ENCODE peak calls at places on chromosomes 4 and X, in six cellular contexts. Y is activated naive CD4-positive, alpha-beta T cell treated with anti-CD3 and anti-CD28 coated beads, Interleukin-2, amount 10 ng/mL, durations not matched to agents 7 days and 5 days; U is cardiac fibroblast; H is NCI-H82; R is CD8-positive, alpha-beta T cell; G is RCC 7860. W is an unnamed sample.
A peak's percentile ranks its signal among the peaks of the same experiment; 100 is the strongest.

GRCh38 chrX:14448406-14448805 is 80.9 kb upstream of the GLRA2 start:
- DNase-seq in Y (no peak), U (no peak), H (no peak), R (no peak), G (no peak), W (no peak)

GRCh38 chr4:137545461-137545861 is 13.2 kb upstream of the PCDH18 start:
- DNase-seq in Y (no peak), U (peak; percentile 75), H (no peak), R (no peak), G (no peak), W (no peak)

GRCh38 chrX:85963736-85964135 is 83.6 kb downstream of the CHM start:
- DNase-seq in Y (no peak), U (peak; percentile 70), H (no peak), R (no peak), G (peak; percentile 30), W (no peak)

GRCh38 chr4:98659741-98660507 is 1.5 kb upstream of the TSPAN5 start:
- DNase-seq in Y (no peak), U (no peak), H (peak; percentile 31), R (no peak), G (peak; percentile 70), W (no peak)

GRCh38 chr4:89024051-89024675 is 32.8 kb downstream of the FAM13A start:
- DNase-seq in Y (peak; percentile 68), U (peak; percentile 86), H (peak; percentile 89), R (peak; percentile 56), G (peak; percentile 69), W (peak; percentile 56)

GRCh38 chr4:119300072-119300387 is 21.9 kb downstream of the FABP2 start:
- DNase-seq in Y (peak; percentile 53), U (peak; percentile 77), H (no peak), R (peak; percentile 38), G (peak; percentile 7), W (no peak)

GRCh38 chr4:83392562-83392961 is 57.9 kb upstream of the HPSE start:
- DNase-seq in Y (no peak), U (no peak), H (no peak), R (no peak), G (no peak), W (no peak)

GRCh38 chr4:32485976-32486375 is 1765.8 kb downstream of the PCDH7 start:
- DNase-seq in Y (no peak), U (peak; percentile 48), H (no peak), R (no peak), G (no peak), W (no peak)

GRCh38 chr4:176988226-176988625 is 195.5 kb upstream of the VEGFC start:
- DNase-seq in Y (no peak), U (peak; percentile 85), H (peak; percentile 27), R (no peak), G (peak; percentile 85), W (no peak)

GRCh38 chrX:17579021-17579420 is 158.3 kb upstream of the SCML1 start:
- DNase-seq in Y (no peak), U (no peak), H (no peak), R (no peak), G (no peak), W (no peak)

GRCh38 chrX:73214366-73215094 is at the start of gene NAP1L2:
- DNase-seq in Y (peak; percentile 52), U (peak; percentile 1), H (peak; percentile 13), R (peak; percentile 24), G (no peak), W (no peak)

GRCh38 chr4:26302390-26302897 is 18.4 kb upstream of the RBPJ start:
- DNase-seq in Y (no peak), U (no peak), H (no peak), R (no peak), G (no peak), W (no peak)

GRCh38 chrX:132413459-132413858 is 75.4 kb downstream of the MBNL3 start:
- DNase-seq in Y (no peak), U (no peak), H (no peak), R (no peak), G (no peak), W (no peak)

GRCh38 chrX:71253253-71254091 is 468 bp downstream of the ZMYM3 start:
- DNase-seq in Y (peak; percentile 59), U (peak; percentile 51), H (peak; percentile 76), R (peak; percentile 36), G (peak; percentile 15), W (peak; percentile 42)

GRCh38 chrX:155313766-155314165 is 20.6 kb downstream of the CLIC2 start:
- DNase-seq in Y (no peak), U (no peak), H (no peak), R (no peak), G (peak; percentile 9), W (no peak)

GRCh38 chr4:112778520-112778919 is 141.6 kb downstream of the LARP7 start:
- DNase-seq in Y (no peak), U (no peak), H (no peak), R (no peak), G (no peak), W (no peak)

GRCh38 chr4:1055721-1056590 is 44.5 kb downstream of the FGFRL1 start:
- DNase-seq in Y (peak; percentile 86), U (peak; percentile 40), H (peak; percentile 46), R (peak; percentile 84), G (no peak), W (peak; percentile 61)